ENCODE peak calls at places on chromosomes 5 and 9, in eight cellular contexts. V is stimulated activated CD4-positive, alpha-beta T cell treated with anti-CD3 and anti-CD28 coated beads, Interleukin-2, amount 100 ng/mL, for 4 hours; F is NCI-H1092; O is activated CD4-positive, CD25-positive, alpha-beta regulatory T cell treated with anti-CD3 and anti-CD28 coated beads, Interleukin-2, amount 50 U/mL, for 72 hours; W is NCI-H2171; R is stimulated activated CD8-positive, alpha-beta memory T cell treated with anti-CD3 and anti-CD28 coated beads, Interleukin-4, amount 100 ng/mL, for 1 hour; N is Kasumi-1; H is fibroblast of pulmonary artery. Y is an unnamed sample.
A peak's percentile ranks its signal among the peaks of the same experiment; 100 is the strongest.

GRCh38 chr5:139670369-139671095 is 22.4 kb downstream of the CXXC5 start:
- DNase-seq in V (no peak), O (no peak), F (no peak), W (no peak), H (no peak), N (peak; percentile 73), R (no peak), Y (peak; percentile 88)

GRCh38 chr9:15282567-15282966 is 24.4 kb downstream of the TTC39B start:
- DNase-seq in H (no peak), O (no peak), W (no peak), R (no peak), V (no peak), N (no peak), F (no peak), Y (no peak)

GRCh38 chr5:142353093-142353472 is 28.3 kb upstream of the SPRY4 start:
- DNase-seq in O (no peak), W (no peak), H (no peak), V (no peak), R (no peak), N (no peak), F (no peak), Y (no peak)

GRCh38 chr9:121622842-121623203 is 28.6 kb upstream of the DAB2IP start:
- DNase-seq in F (no peak), N (no peak), V (no peak), O (no peak), R (no peak), W (no peak), H (no peak), Y (no peak)

GRCh38 chr5:1494780-1495524 is 28.8 kb downstream of the LPCAT1 start:
- DNase-seq in O (no peak), W (no peak), N (peak; percentile 59), F (no peak), H (no peak), V (no peak), R (no peak), Y (no peak)

GRCh38 chr9:92739346-92740014 is 25.2 kb downstream of the BICD2 start:
- DNase-seq in H (no peak), V (no peak), W (no peak), N (no peak), O (no peak), F (no peak), R (no peak), Y (no peak)

GRCh38 chr5:160545832-160546231 is 124.2 kb downstream of the PTTG1 start:
- DNase-seq in F (no peak), N (no peak), O (no peak), H (no peak), W (no peak), R (no peak), V (no peak), Y (no peak)

GRCh38 chr5:135032613-135033025 is 1.4 kb downstream of the PITX1 start:
- DNase-seq in H (no peak), F (no peak), N (no peak), V (no peak), W (no peak), R (no peak), O (no peak), Y (peak; percentile 44)

GRCh38 chr9:84386753-84387152 is 46.2 kb upstream of the SLC28A3 start:
- DNase-seq in F (no peak), N (no peak), R (no peak), H (no peak), W (no peak), O (no peak), V (no peak), Y (no peak)

GRCh38 chr9:121284733-121285451 is 16.9 kb downstream of the GSN start:
- DNase-seq in O (no peak), W (no peak), N (no peak), F (no peak), R (no peak), V (no peak), H (no peak), Y (no peak)

GRCh38 chr9:133843751-133844373 is 105.7 kb upstream of the SARDH start:
- DNase-seq in R (no peak), H (no peak), N (no peak), W (no peak), O (no peak), V (no peak), F (no peak), Y (no peak)

GRCh38 chr9:74245871-74246552 is 251.1 kb upstream of the RORB start:
- DNase-seq in N (peak; percentile 89), F (no peak), O (no peak), R (no peak), H (no peak), V (no peak), W (no peak), Y (no peak)

GRCh38 chr5:1656271-1656975 is 132.7 kb upstream of the LPCAT1 start:
- DNase-seq in V (no peak), F (no peak), N (no peak), O (no peak), R (no peak), W (no peak), H (no peak), Y (no peak)

GRCh38 chr9:131589124-131589711 is 43.9 kb downstream of the PRRT1B start:
- DNase-seq in F (no peak), O (no peak), V (no peak), W (no peak), H (no peak), N (no peak), R (no peak), Y (no peak)

GRCh38 chr5:88952344-88952743 is 69.4 kb upstream of the MEF2C start:
- DNase-seq in N (no peak), F (peak; percentile 70), R (no peak), W (peak; percentile 34), H (peak; percentile 23), V (no peak), O (no peak), Y (no peak)

GRCh38 chr5:99349842-99350241 is 421.0 kb upstream of the CHD1 start:
- DNase-seq in R (no peak), W (no peak), H (no peak), O (no peak), F (peak; percentile 15), N (no peak), V (no peak), Y (no peak)

GRCh38 chr9:82651474-82651873 is 411.5 kb downstream of the RASEF start:
- DNase-seq in H (no peak), R (no peak), O (no peak), N (no peak), V (no peak), W (no peak), F (no peak), Y (no peak)

GRCh38 chr9:86943871-86944240 is 3.5 kb downstream of the GAS1 start:
- DNase-seq in F (no peak), H (no peak), N (no peak), W (no peak), V (no peak), R (no peak), O (no peak), Y (no peak)

GRCh38 chr5:168013546-168013945 is 277.9 kb upstream of the WWC1 start:
- DNase-seq in F (no peak), R (no peak), N (no peak), W (no peak), H (no peak), V (no peak), O (no peak), Y (no peak)

GRCh38 chr9:96617439-96618185 is 2.0 kb downstream of the CDC14B start:
- DNase-seq in H (no peak), R (no peak), N (no peak), V (no peak), F (no peak), O (no peak), W (no peak), Y (no peak)

GRCh38 chr9:2809692-2810423 is 34.0 kb downstream of the PUM3 start:
- DNase-seq in H (peak; percentile 96), N (no peak), F (no peak), W (no peak), R (no peak), O (no peak), V (no peak), Y (no peak)

GRCh38 chr5:109936996-109937395 is 247.3 kb downstream of the MAN2A1 start:
- DNase-seq in R (no peak), N (no peak), O (no peak), V (no peak), H (no peak), W (no peak), F (no peak), Y (no peak)

GRCh38 chr5:34585601-34586104 is 70.5 kb upstream of the RAI14 start:
- DNase-seq in H (peak; percentile 77), N (no peak), F (no peak), O (no peak), W (no peak), V (no peak), R (no peak), Y (no peak)

GRCh38 chr9:127153484-127153883 is 31.0 kb upstream of the ANGPTL2 start:
- DNase-seq in R (no peak), F (no peak), N (peak; percentile 3), O (no peak), H (no peak), W (no peak), V (no peak), Y (no peak)

GRCh38 chr9:130834371-130835311 is at the start of gene ABL1:
- DNase-seq in H (peak; percentile 88), W (peak; percentile 80), O (peak; percentile 61), R (peak; percentile 33), F (peak; percentile 65), N (peak; percentile 60), V (peak; percentile 19), Y (peak; percentile 83)

GRCh38 chr9:92954078-92954861 is 6.9 kb downstream of the FGD3 start:
- DNase-seq in F (peak; percentile 57), W (no peak), N (no peak), R (peak; percentile 54), H (peak; percentile 18), O (peak; percentile 65), V (peak; percentile 75), Y (no peak)

GRCh38 chr5:67246546-67246945 is 49.9 kb upstream of the CD180 start:
- DNase-seq in V (no peak), O (no peak), R (no peak), W (no peak), N (no peak), F (no peak), H (no peak), Y (no peak)

GRCh38 chr9:5002811-5003210 is 17.7 kb downstream of the JAK2 start:
- DNase-seq in N (no peak), W (no peak), H (no peak), O (no peak), V (no peak), F (no peak), R (no peak), Y (no peak)

GRCh38 chr9:71677209-71677608 is 91.1 kb downstream of the CEMIP2 start:
- DNase-seq in O (no peak), H (no peak), R (no peak), N (no peak), W (no peak), V (no peak), F (no peak), Y (no peak)

GRCh38 chr5:179264053-179264540 is 81.2 kb downstream of the ADAMTS2 start:
- DNase-seq in N (no peak), O (peak; percentile 17), H (no peak), W (no peak), R (no peak), F (no peak), V (no peak), Y (no peak)

GRCh38 chr9:73133921-73134407 is 17.7 kb upstream of the ANXA1 start:
- DNase-seq in R (no peak), O (no peak), N (no peak), H (no peak), F (no peak), W (no peak), V (no peak), Y (peak; percentile 15)

GRCh38 chr5:73232266-73233041 is 59.5 kb downstream of the TMEM174 start:
- DNase-seq in F (no peak), W (no peak), N (no peak), R (no peak), V (no peak), H (no peak), O (no peak), Y (no peak)